ENCODE peak calls at places on chromosomes 13 and 19, in six cellular contexts. P, Z, A, D, R and I are unnamed samples.

GRCh38 chr13:108496364-108497215 is 132.8 kb upstream of the MYO16 start:
- DNase-seq in P (no peak), Z (no peak), A (no peak), D (no peak), R (no peak), I (peak)

GRCh38 chr13:40379794-40380608 is 286.4 kb downstream of the FOXO1 start:
- DNase-seq in P (no peak), Z (no peak), A (no peak), D (no peak), R (no peak), I (no peak)

GRCh38 chr19:28221736-28222135 is 991.2 kb downstream of the UQCRFS1 start:
- DNase-seq in P (no peak), Z (no peak), A (no peak), D (no peak), R (no peak), I (no peak)

GRCh38 chr13:77384999-77385398 is 58.1 kb upstream of the MYCBP2 start:
- DNase-seq in P (no peak), Z (no peak), A (no peak), D (no peak), R (no peak), I (peak)

GRCh38 chr13:113094410-113094800 is 11.2 kb upstream of the F7 start:
- DNase-seq in P (no peak), Z (no peak), A (no peak), D (no peak), R (no peak), I (no peak)

GRCh38 chr13:23799945-23800344 is 89.3 kb downstream of the MIPEP start:
- DNase-seq in P (no peak), Z (no peak), A (no peak), D (no peak), R (peak), I (peak)

GRCh38 chr19:6429419-6430221 is 3.9 kb downstream of the SLC25A41 start:
- DNase-seq in P (no peak), Z (no peak), A (no peak), D (no peak), R (no peak), I (no peak)

GRCh38 chr19:45234089-45234869 is 10.9 kb downstream of the EXOC3L2 start:
- DNase-seq in P (no peak), Z (no peak), A (no peak), D (no peak), R (no peak), I (no peak)

GRCh38 chr13:49681837-49682236 is 9.4 kb downstream of the EBPL start:
- DNase-seq in P (peak), Z (no peak), A (peak), D (no peak), R (peak), I (no peak)

GRCh38 chr13:28329395-28330158 is 165.4 kb downstream of the FLT1 start:
- DNase-seq in P (peak), Z (no peak), A (peak), D (peak), R (peak), I (peak)

GRCh38 chr13:23620613-23621315 is 50.6 kb downstream of the TNFRSF19 start:
- DNase-seq in P (no peak), Z (no peak), A (no peak), D (no peak), R (no peak), I (no peak)

GRCh38 chr13:110233181-110233641 is 73.7 kb downstream of the COL4A1 start:
- DNase-seq in P (peak), Z (no peak), A (peak), D (peak), R (peak), I (peak)

GRCh38 chr13:50244913-50245574 is 229.8 kb downstream of the KCNRG start:
- DNase-seq in P (peak), Z (no peak), A (no peak), D (peak), R (peak), I (peak)

GRCh38 chr13:98525852-98526512 is 50.9 kb downstream of the STK24 start:
- DNase-seq in P (no peak), Z (no peak), A (no peak), D (no peak), R (no peak), I (no peak)

GRCh38 chr13:54162069-54162468 is 1133.5 kb downstream of the OLFM4 start:
- DNase-seq in P (no peak), Z (no peak), A (no peak), D (no peak), R (no peak), I (no peak)

GRCh38 chr13:70311175-70311574 is 202.9 kb upstream of the KLHL1 start:
- DNase-seq in P (no peak), Z (no peak), A (no peak), D (no peak), R (no peak), I (no peak)

GRCh38 chr19:17318966-17319365 is 9.6 kb downstream of the DDA1 start:
- DNase-seq in P (no peak), Z (no peak), A (no peak), D (no peak), R (no peak), I (no peak)

GRCh38 chr13:44015808-44016207 is 136.1 kb downstream of the LACC1 start:
- DNase-seq in P (no peak), Z (no peak), A (no peak), D (peak), R (no peak), I (no peak)

GRCh38 chr19:13995878-13996765 is 10.0 kb downstream of the RFX1 start:
- DNase-seq in P (no peak), Z (no peak), A (no peak), D (no peak), R (no peak), I (no peak)

GRCh38 chr19:20077791-20078463 is at the start of gene ZNF90:
- DNase-seq in P (peak), Z (peak), A (peak), D (peak), R (peak), I (peak)

GRCh38 chr13:75197803-75198202 is 284.2 kb downstream of the TBC1D4 start:
- DNase-seq in P (no peak), Z (no peak), A (no peak), D (no peak), R (no peak), I (peak)

GRCh38 chr13:60514891-60515290 is 117.9 kb downstream of the TDRD3 start:
- DNase-seq in P (no peak), Z (no peak), A (no peak), D (no peak), R (no peak), I (no peak)

GRCh38 chr19:33292595-33293254 is 9.6 kb downstream of the CEBPA start:
- DNase-seq in P (no peak), Z (no peak), A (no peak), D (no peak), R (no peak), I (no peak)

GRCh38 chr19:55669418-55670279 is 5.4 kb upstream of the EPN1 start:
- DNase-seq in P (no peak), Z (no peak), A (no peak), D (no peak), R (no peak), I (no peak)

GRCh38 chr13:94950303-94950702 is 238.0 kb upstream of the SOX21 start:
- DNase-seq in P (no peak), Z (no peak), A (no peak), D (no peak), R (no peak), I (peak)

GRCh38 chr13:100301418-100301817 is 212.5 kb downstream of the PCCA start:
- DNase-seq in P (no peak), Z (no peak), A (no peak), D (no peak), R (no peak), I (peak)

GRCh38 chr19:54889566-54889965 is 15.5 kb downstream of the FCAR start:
- DNase-seq in P (no peak), Z (no peak), A (no peak), D (no peak), R (no peak), I (no peak)

GRCh38 chr13:93249259-93249917 is 22.8 kb downstream of the GPC6 start:
- DNase-seq in P (peak), Z (no peak), A (no peak), D (no peak), R (peak), I (peak)

GRCh38 chr13:40974460-40975407 is 44.4 kb downstream of the ELF1 start:
- DNase-seq in P (no peak), Z (peak), A (no peak), D (peak), R (peak), I (peak)

GRCh38 chr19:51000981-51001380 is 423 bp downstream of the KLK8 start:
- DNase-seq in P (no peak), Z (no peak), A (no peak), D (no peak), R (no peak), I (no peak)

GRCh38 chr19:2887391-2887914 is 13.3 kb upstream of the ZNF57 start:
- DNase-seq in P (peak), Z (no peak), A (no peak), D (peak), R (peak), I (peak)

GRCh38 chr13:101575591-101575990 is 123.1 kb downstream of the ITGBL1 start:
- DNase-seq in P (no peak), Z (no peak), A (no peak), D (no peak), R (no peak), I (peak)

GRCh38 chr19:52171321-52172169 is at the start of gene ZNF836:
- DNase-seq in P (peak), Z (peak), A (peak), D (peak), R (peak), I (peak)

GRCh38 chr19:52170863-52171320 is 529 bp downstream of the ZNF836 start:
- DNase-seq in P (no peak), Z (peak), A (no peak), D (peak), R (no peak), I (no peak)

GRCh38 chr19:52172347-52172746 is 926 bp upstream of the ZNF836 start:
- DNase-seq in P (no peak), Z (no peak), A (no peak), D (no peak), R (no peak), I (no peak)

DNA sequence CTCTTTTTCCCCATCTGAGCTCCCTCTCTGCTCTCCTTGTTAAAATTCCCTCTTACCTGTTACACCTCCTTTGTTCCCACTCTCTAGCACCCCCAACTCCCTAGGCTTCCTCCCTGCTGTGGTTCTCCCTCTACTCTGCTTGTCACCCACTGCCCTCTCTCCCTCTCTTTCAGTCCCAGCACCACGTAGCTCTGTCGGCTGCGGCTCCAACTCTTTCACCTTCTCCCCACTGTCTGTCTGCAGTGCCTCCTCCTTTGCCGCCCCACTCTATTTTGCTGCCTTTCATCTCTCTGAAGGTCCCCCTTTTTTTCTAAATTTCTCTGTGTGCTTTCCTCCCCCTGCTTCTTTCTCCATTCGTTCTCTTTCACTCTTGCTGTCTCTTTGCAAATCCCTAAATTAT is 1.1 kb downstream of the ZNF836 start:
- DNase-seq in P (no peak), Z (peak), A (no peak), D (no peak), R (no peak), I (peak)
- H3K4me3 ChIP-seq in P (peak), Z (peak), A (peak), D (peak), R (peak), I (peak)

GRCh38 chr19:15730538-15730937 is 2.7 kb downstream of the OR10H2 start:
- DNase-seq in P (no peak), Z (no peak), A (no peak), D (no peak), R (no peak), I (no peak)

GRCh38 chr19:15727724-15728123 is at the start of gene OR10H2:
- DNase-seq in P (no peak), Z (no peak), A (no peak), D (no peak), R (no peak), I (no peak)

GRCh38 chr19:15737722-15738121 is at the start of gene OR10H3:
- DNase-seq in P (no peak), Z (no peak), A (no peak), D (no peak), R (no peak), I (no peak)

GRCh38 chr19:15733895-15734294 is 3.9 kb upstream of the OR10H3 start:
- DNase-seq in P (no peak), Z (no peak), A (no peak), D (no peak), R (no peak), I (no peak)

DNA sequence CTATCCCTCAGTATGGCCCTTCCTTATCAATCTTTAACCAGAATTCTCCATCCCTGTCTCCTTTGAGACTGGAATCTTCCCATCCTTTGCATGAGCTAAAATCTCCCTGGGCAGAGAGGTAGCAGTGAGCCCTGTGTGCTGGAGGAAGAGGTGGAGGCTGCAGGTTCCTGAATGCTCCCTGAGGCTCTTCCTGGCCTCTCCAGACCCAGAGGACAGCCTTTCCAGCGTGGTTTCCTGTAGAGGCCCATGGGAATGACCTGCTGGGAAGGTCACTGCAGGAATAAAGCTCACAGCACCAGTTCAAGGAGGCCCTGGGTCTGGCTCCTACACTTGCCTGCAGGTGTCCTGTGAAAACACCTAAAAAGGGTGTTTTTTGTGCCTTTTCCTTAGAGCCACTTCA is 4.6 kb downstream of the OR10H2 start:
- DNase-seq in P (no peak), Z (no peak), A (no peak), D (no peak), R (no peak), I (no peak)
- H3K4me3 ChIP-seq in P (no peak), Z (no peak), A (no peak), D (no peak), R (no peak), I (no peak)

GRCh38 chr13:111329641-111330040 is 9.2 kb downstream of the TEX29 start:
- DNase-seq in P (no peak), Z (no peak), A (peak), D (no peak), R (no peak), I (no peak)
- H3K4me3 ChIP-seq in P (no peak), Z (no peak), A (no peak), D (no peak), R (no peak), I (no peak)

GRCh38 chr13:96052655-96053002 is 572 bp downstream of the UGGT2 start:
- DNase-seq in P (peak), Z (no peak), A (no peak), D (peak), R (peak), I (peak)

GRCh38 chr13:96053003-96053703 is at the start of gene UGGT2:
- DNase-seq in P (peak), Z (no peak), A (peak), D (peak), R (peak), I (peak)
- H3K4me3 ChIP-seq in P (peak), Z (no peak), A (peak), D (peak), R (peak), I (peak)

GRCh38 chr13:46592410-46592809 is 39.4 kb downstream of the LRCH1 start:
- DNase-seq in P (no peak), Z (no peak), A (no peak), D (no peak), R (no peak), I (no peak)

GRCh38 chr13:46595136-46595917 is 42.4 kb downstream of the LRCH1 start:
- DNase-seq in P (no peak), Z (no peak), A (no peak), D (peak), R (peak), I (peak)

GRCh38 chr13:46595918-46596315 is 42.9 kb downstream of the LRCH1 start:
- DNase-seq in P (no peak), Z (no peak), A (no peak), D (no peak), R (no peak), I (no peak)

GRCh38 chr13:46596501-46596900 is 43.5 kb downstream of the LRCH1 start:
- DNase-seq in P (no peak), Z (no peak), A (no peak), D (no peak), R (no peak), I (no peak)

DNA sequence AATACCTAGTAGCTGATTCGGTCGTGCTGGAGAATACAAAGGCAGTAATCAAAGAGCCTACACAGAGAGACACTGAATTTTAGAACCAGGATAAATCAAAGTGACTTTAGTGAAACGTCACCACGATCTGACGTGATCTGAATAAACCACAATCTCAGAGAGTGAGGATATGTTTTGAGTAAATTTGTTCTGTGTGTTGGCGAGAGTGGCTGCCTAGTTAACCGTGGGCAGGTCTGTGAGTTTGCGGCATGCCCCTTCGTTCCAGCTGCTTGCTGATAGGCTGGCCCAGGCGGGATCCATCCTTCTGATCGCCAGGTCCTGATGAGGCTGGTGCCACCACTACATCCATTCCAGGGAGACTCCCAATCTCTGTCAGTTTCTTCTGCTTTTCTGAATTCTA is 40.4 kb downstream of the LRCH1 start:
- DNase-seq in P (no peak), Z (peak), A (no peak), D (no peak), R (no peak), I (no peak)
- H3K4me3 ChIP-seq in P (no peak), Z (no peak), A (no peak), D (no peak), R (no peak), I (no peak)